ENCODE peak calls at places on chromosome 13, in eight cellular contexts. U is small intestine, P is left ventricle myocardium inferior, H is GM23338, Y is left lung, N is ascending aorta, X is right lobe of liver, E is fibroblast of lung. O is an unnamed sample.

GRCh38 chr13:32116210-32116609 is 84.6 kb downstream of the FRY start:
- DNase-seq in U (no peak), P (no peak), H (no peak), Y (no peak), N (no peak), X (no peak), E (no peak), O (no peak)

GRCh38 chr13:110907951-110908898 is 6.6 kb downstream of the ANKRD10 start:
- DNase-seq in U (peak; percentile 63), P (no peak), H (peak; percentile 90), Y (no peak), N (no peak), X (no peak), E (no peak), O (peak; percentile 81)

GRCh38 chr13:109026266-109026665 is 396.9 kb downstream of the MYO16 start:
- DNase-seq in U (no peak), P (no peak), H (peak; percentile 30), Y (no peak), N (no peak), X (no peak), E (no peak), O (no peak)

GRCh38 chr13:52749446-52749845 is 9.8 kb upstream of the CNMD start:
- DNase-seq in U (no peak), P (no peak), H (no peak), Y (no peak), N (no peak), X (no peak), E (no peak), O (no peak)

GRCh38 chr13:33283195-33283910 is 2.2 kb downstream of the STARD13 start:
- DNase-seq in U (no peak), P (no peak), H (no peak), Y (no peak), N (no peak), X (no peak), E (no peak), O (no peak)

GRCh38 chr13:44280461-44280860 is 93.2 kb upstream of the SERP2 start:
- DNase-seq in U (no peak), P (no peak), H (no peak), Y (no peak), N (no peak), X (no peak), E (peak; percentile 71), O (no peak)

GRCh38 chr13:73401769-73402168 is 343.0 kb downstream of the KLF5 start:
- DNase-seq in U (peak; percentile 40), P (no peak), H (peak; percentile 36), Y (no peak), N (no peak), X (no peak), E (no peak), O (no peak)

GRCh38 chr13:58343081-58343480 is 711.5 kb downstream of the PCDH17 start:
- DNase-seq in U (no peak), P (no peak), H (no peak), Y (no peak), N (no peak), X (no peak), E (peak; percentile 4), O (no peak)

GRCh38 chr13:98461525-98462240 is 115.2 kb downstream of the STK24 start:
- DNase-seq in U (no peak), P (peak; percentile 11), H (no peak), Y (peak; percentile 25), N (no peak), X (no peak), E (no peak), O (no peak)

GRCh38 chr13:93226065-93226622 is 463 bp upstream of the GPC6 start:
- DNase-seq in U (no peak), P (no peak), H (no peak), Y (no peak), N (no peak), X (no peak), E (no peak), O (no peak)

GRCh38 chr13:102277286-102277685 is 124.6 kb downstream of the FGF14 start:
- DNase-seq in U (no peak), P (peak; percentile 61), H (peak; percentile 5), Y (no peak), N (no peak), X (no peak), E (no peak), O (no peak)

GRCh38 chr13:32067149-32067961 is 35.8 kb downstream of the FRY start:
- DNase-seq in U (no peak), P (no peak), H (no peak), Y (no peak), N (no peak), X (no peak), E (no peak), O (no peak)

GRCh38 chr13:108877300-108877699 is 247.9 kb downstream of the MYO16 start:
- DNase-seq in U (no peak), P (no peak), H (no peak), Y (no peak), N (no peak), X (no peak), E (peak; percentile 6), O (no peak)

GRCh38 chr13:60574706-60575105 is 177.7 kb downstream of the TDRD3 start:
- DNase-seq in U (no peak), P (no peak), H (peak; percentile 24), Y (no peak), N (no peak), X (no peak), E (no peak), O (no peak)

GRCh38 chr13:30810261-30810701 is 74.9 kb downstream of the ALOX5AP start:
- DNase-seq in U (no peak), P (no peak), H (no peak), Y (no peak), N (no peak), X (no peak), E (no peak), O (no peak)

GRCh38 chr13:104678161-104678560 is 1611.9 kb upstream of the SLC10A2 start:
- DNase-seq in U (no peak), P (no peak), H (no peak), Y (no peak), N (no peak), X (no peak), E (no peak), O (no peak)

GRCh38 chr13:24243311-24243710 is 66.1 kb upstream of the C1QTNF9 start:
- DNase-seq in U (no peak), P (no peak), H (no peak), Y (no peak), N (no peak), X (no peak), E (no peak), O (no peak)

GRCh38 chr13:46181799-46182490 is at the start of gene LCP1:
- DNase-seq in U (peak; percentile 75), P (no peak), H (peak; percentile 16), Y (peak; percentile 46), N (peak; percentile 67), X (no peak), E (no peak), O (peak; percentile 41)

GRCh38 chr13:46183018-46183940 is 1.3 kb upstream of the LCP1 start:
- DNase-seq in U (no peak), P (no peak), H (no peak), Y (no peak), N (no peak), X (no peak), E (no peak), O (no peak)

GRCh38 chr13:46184277-46184699 is 2.3 kb upstream of the LCP1 start:
- DNase-seq in U (peak; percentile 47), P (peak; percentile 22), H (peak; percentile 81), Y (peak; percentile 53), N (no peak), X (peak; percentile 39), E (no peak), O (peak; percentile 43)

GRCh38 chr13:46180393-46180792 is 1.6 kb downstream of the LCP1 start:
- DNase-seq in U (no peak), P (no peak), H (no peak), Y (no peak), N (no peak), X (no peak), E (no peak), O (no peak)

GRCh38 chr13:46182491-46182877 is 507 bp upstream of the LCP1 start:
- DNase-seq in U (no peak), P (no peak), H (no peak), Y (no peak), N (no peak), X (no peak), E (no peak), O (no peak)
- H3K27me3 ChIP-seq in U (no peaks in the 10 kb centered on the region), P (peaks cover 27% of the 10 kb centered on the region), H (no peaks in the 10 kb centered on the region), Y (no peaks in the 10 kb centered on the region), N (no peaks in the 10 kb centered on the region), X (no peaks in the 10 kb centered on the region), E (no peaks in the 10 kb centered on the region), O (no peaks in the 10 kb centered on the region)

DNA sequence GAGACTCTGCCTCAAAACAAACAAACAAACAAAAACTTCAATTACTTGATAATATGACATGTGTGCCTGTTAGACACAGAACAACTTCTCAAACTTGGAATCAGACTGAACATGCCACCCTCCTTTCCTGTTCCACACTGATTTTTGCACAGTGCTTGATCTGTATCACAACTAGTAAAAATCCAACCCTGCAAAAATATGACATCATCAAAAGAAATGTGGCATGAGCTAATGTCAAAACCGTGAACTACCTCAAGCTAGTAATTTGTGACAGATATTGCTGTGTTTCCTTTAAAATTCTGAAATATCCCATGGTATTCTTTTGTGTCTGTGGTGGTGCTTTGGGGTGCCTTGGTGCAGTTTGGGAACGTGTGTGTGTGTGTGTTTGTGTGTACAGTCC is 8.2 kb downstream of the MYCBP2 start:
- DNase-seq in U (no peak), P (no peak), H (no peak), Y (no peak), N (no peak), X (no peak), E (no peak), O (no peak)
- H3K4me1 ChIP-seq in U (no peaks in the 10 kb centered on the region), P (peaks cover 73% of the 10 kb centered on the region), H (peaks cover 14% of the 10 kb centered on the region), Y (peaks cover 55% of the 10 kb centered on the region), N (peaks cover 13% of the 10 kb centered on the region), X (peaks cover 9% of the 10 kb centered on the region), E (no peaks in the 10 kb centered on the region), O (no peaks in the 10 kb centered on the region)

GRCh38 chr13:97220151-97220900 is 1.8 kb upstream of the MBNL2 start:
- DNase-seq in U (no peak), P (no peak), H (no peak), Y (no peak), N (no peak), X (no peak), E (no peak), O (no peak)
- H3K27me3 ChIP-seq in U (no peaks in the 10 kb centered on the region), P (no peaks in the 10 kb centered on the region), H (peaks cover 29% of the 10 kb centered on the region), Y (no peaks in the 10 kb centered on the region), N (no peaks in the 10 kb centered on the region), X (no peaks in the 10 kb centered on the region), E (no peaks in the 10 kb centered on the region), O (no peaks in the 10 kb centered on the region)

GRCh38 chr13:45439781-45440462 is 21.7 kb upstream of the SLC25A30 start:
- DNase-seq in U (no peak), P (no peak), H (no peak), Y (no peak), N (peak; percentile 9), X (no peak), E (no peak), O (no peak)
- H3K4me1 ChIP-seq in U (no peaks in the 10 kb centered on the region), P (peaks cover 29% of the 10 kb centered on the region), H (peaks cover 6% of the 10 kb centered on the region), Y (peaks cover 9% of the 10 kb centered on the region), N (no peaks in the 10 kb centered on the region), X (peaks cover 32% of the 10 kb centered on the region), E (no peaks in the 10 kb centered on the region), O (no peaks in the 10 kb centered on the region)